ENCODE peak calls at places on chromosomes 1 and 21, in ten cellular contexts. V is mesenchymal stem cell; Y is heart right ventricle; N is IMR-90; O is esophagus squamous epithelium; S is prostate gland; P is CD8-positive, alpha-beta memory T cell; Q is OCI-LY7; R is aorta; J is pancreas. T is an unnamed sample. For H3K4me1, the result is how much of the 10 kb centered on the place peaks cover.

GRCh38 chr21:45303111-45303615 is 15.5 kb upstream of the POFUT2 start:
- DNase-seq in V (no peak), Y (no peak), N (no peak), O (no peak), S (no peak), P (no peak), Q (no peak), R (peak), J (no peak), T (no peak)

GRCh38 chr1:240562779-240563178 is 49.2 kb downstream of the GREM2 start:
- DNase-seq in V (no peak), Y (no peak), N (no peak), O (no peak), S (no peak), P (no peak), Q (no peak), R (no peak), J (no peak), T (no peak)

GRCh38 chr1:143691400-143691891 is 280.3 kb downstream of the FAM72C start:
- DNase-seq in V (no peak), Y (no peak), N (peak), O (no peak), S (no peak), P (no peak), Q (no peak), R (no peak), J (no peak), T (no peak)

GRCh38 chr21:42663860-42664535 is 10.6 kb downstream of the PDE9A start:
- DNase-seq in V (no peak), Y (no peak), N (no peak), O (no peak), S (no peak), P (no peak), Q (no peak), R (no peak), J (no peak), T (peak)

GRCh38 chr1:19957779-19958178 is 21.6 kb downstream of the PLA2G2A start:
- DNase-seq in V (no peak), Y (no peak), N (no peak), O (no peak), S (no peak), P (no peak), Q (no peak), R (no peak), J (no peak), T (no peak)

GRCh38 chr21:33334191-33334590 is 9.4 kb downstream of the IFNAR1 start:
- DNase-seq in V (no peak), Y (no peak), N (no peak), O (no peak), S (no peak), P (no peak), Q (no peak), R (no peak), J (no peak), T (no peak)

GRCh38 chr1:158496379-158496778 is 24.4 kb downstream of the OR10R2 start:
- DNase-seq in V (peak), Y (no peak), N (no peak), O (no peak), S (no peak), P (no peak), Q (peak), R (no peak), J (no peak), T (no peak)

GRCh38 chr1:94418664-94419655 is 771 bp downstream of the ABCD3 start:
- DNase-seq in V (peak), Y (peak), N (peak), O (no peak), S (peak), P (no peak), Q (peak), R (peak), J (peak), T (peak)

GRCh38 chr1:205972491-205973168 is 29.4 kb upstream of the SLC26A9 start:
- DNase-seq in V (no peak), Y (no peak), N (no peak), O (no peak), S (no peak), P (no peak), Q (no peak), R (no peak), J (no peak), T (no peak)

GRCh38 chr1:55053265-55053954 is 14.1 kb downstream of the PCSK9 start:
- DNase-seq in V (peak), Y (no peak), N (no peak), O (no peak), S (no peak), P (no peak), Q (no peak), R (peak), J (no peak), T (no peak)

GRCh38 chr1:33047839-33048305 is 11.2 kb upstream of the AK2 start:
- DNase-seq in V (no peak), Y (no peak), N (peak), O (no peak), S (no peak), P (no peak), Q (no peak), R (no peak), J (no peak), T (peak)

GRCh38 chr1:209882942-209883340 is 55.1 kb upstream of the SYT14 start:
- DNase-seq in V (no peak), Y (no peak), N (no peak), O (no peak), S (no peak), P (no peak), Q (no peak), R (no peak), J (no peak), T (no peak)

GRCh38 chr1:220887868-220888664 is 8.8 kb downstream of the HLX start:
- DNase-seq in V (peak), Y (no peak), N (no peak), O (no peak), S (no peak), P (no peak), Q (no peak), R (peak), J (no peak), T (no peak)
- H3K4me3 ChIP-seq in V (no peak), Y (no peak), N (no peak), O (peak), S (no peak), P (no peak), Q (no peak), R (peak), J (no peak), T (no peak)

GRCh38 chr1:201715801-201716741 is 112.9 kb upstream of the IPO9 start:
- DNase-seq in V (peak), Y (no peak), N (no peak), O (no peak), S (no peak), P (no peak), Q (peak), R (no peak), J (no peak), T (no peak)
- H3K4me1 ChIP-seq in V (half or more), Y (half or more), N (half or more), O (half or more), S (under half), P (under half), Q (under half), R (under half), J (under half), T (under half)

DNA sequence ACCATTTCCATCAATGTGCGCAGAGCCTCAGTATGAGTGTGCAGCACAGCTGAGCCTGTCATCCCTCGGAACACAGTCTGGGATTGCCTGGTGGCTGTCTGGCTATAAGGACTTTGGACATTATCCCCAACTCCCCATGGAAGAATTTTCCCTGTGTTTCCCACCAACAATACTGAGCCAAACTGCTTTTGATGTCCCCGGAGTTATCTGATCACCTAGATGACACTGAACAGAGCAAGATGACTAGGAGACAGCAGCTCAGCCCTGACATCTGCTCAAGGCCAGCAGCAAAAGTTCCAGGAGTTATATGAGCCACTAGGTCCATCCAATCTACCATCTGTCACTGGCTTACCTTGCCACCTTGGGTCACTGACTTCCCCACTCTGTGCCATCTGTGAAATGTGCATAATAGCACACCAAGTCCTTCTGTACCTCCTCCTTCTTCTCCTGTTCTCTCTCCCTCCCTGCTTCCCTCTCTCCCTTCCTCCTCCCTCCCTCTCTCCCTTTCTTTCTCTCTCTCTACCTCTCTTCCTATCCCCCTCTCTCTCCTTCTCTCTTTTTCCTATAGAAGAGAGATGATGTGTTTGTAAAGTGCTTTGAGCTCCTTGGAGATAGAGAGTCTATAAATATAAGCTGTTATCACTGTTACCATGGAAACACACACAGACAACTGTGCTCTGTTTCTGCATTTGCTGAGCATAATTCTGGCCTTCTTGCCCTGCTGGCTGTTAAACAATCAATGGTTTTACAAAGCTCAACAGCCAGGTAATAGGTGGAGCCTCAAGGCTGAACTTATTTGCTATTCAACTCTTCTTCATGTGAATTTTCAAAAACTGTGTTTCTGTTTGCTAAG is 19.7 kb upstream of the ATP1B1 start:
- DNase-seq in V (peak), Y (no peak), N (peak), O (no peak), S (no peak), P (peak), Q (no peak), R (no peak), J (no peak), T (peak)
- H3K4me3 ChIP-seq in V (no peak), Y (no peak), N (no peak), O (no peak), S (no peak), P (no peak), Q (no peak), R (no peak), J (no peak), T (no peak)

GRCh38 chr1:89331890-89332289 is 32.0 kb upstream of the GBP6 start:
- DNase-seq in V (no peak), Y (no peak), N (no peak), O (no peak), S (no peak), P (no peak), Q (no peak), R (no peak), J (no peak), T (no peak)
- H3K4me1 ChIP-seq in V (under half), Y (under half), N (under half), O (under half), S (under half), P (under half), Q (under half), R (under half), J (under half), T (under half)

DNA sequence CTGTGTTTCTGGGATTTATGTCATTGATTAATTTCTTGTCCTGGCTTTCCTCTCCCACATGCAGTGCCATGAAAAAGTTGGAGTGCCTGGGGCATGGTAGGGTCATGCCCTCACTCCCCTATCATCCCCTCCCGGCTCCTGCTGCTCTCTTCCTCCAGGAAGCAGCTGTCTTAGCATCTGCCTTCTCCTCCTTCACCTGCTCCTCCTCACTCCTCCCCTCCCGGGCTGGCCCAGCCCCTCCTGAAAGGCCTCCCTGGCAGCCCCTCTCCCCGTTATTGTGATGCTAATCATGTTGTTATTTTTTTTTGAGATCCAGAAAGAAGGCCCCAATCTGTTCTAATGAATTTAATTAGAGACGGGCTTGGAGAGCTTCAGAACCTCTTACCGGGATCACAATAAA is 36.3 kb upstream of the NFASC start:
- DNase-seq in V (no peak), Y (no peak), N (no peak), O (no peak), S (no peak), P (no peak), Q (no peak), R (no peak), J (no peak), T (no peak)
- H3K4me3 ChIP-seq in V (no peak), Y (no peak), N (no peak), O (no peak), S (no peak), P (no peak), Q (no peak), R (no peak), J (no peak), T (no peak)

DNA sequence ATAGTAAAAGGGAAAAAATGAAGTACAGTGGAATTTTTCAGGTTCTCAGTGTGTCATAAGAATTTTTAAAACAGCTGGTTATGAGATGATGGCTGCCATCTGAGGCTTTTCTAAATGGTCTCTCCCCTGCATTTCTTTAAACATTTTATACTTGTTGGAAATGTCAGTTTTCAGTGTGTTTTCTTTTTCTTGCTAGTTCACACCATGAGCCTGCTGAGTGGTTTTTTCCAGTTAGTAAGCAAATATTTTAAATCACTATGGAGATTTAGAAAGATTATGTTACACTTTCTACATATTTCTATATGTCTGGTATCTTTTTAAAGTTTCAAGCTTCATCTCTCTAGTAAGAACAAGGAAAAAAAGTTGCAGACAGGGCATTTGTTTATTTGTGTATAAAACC is 9.6 kb downstream of the RBM15 start:
- DNase-seq in V (peak), Y (no peak), N (no peak), O (no peak), S (no peak), P (no peak), Q (no peak), R (no peak), J (no peak), T (no peak)
- H3K4me1 ChIP-seq in V (under half), Y (half or more), N (under half), O (half or more), S (under half), P (half or more), Q (half or more), R (under half), J (under half), T (under half)

DNA sequence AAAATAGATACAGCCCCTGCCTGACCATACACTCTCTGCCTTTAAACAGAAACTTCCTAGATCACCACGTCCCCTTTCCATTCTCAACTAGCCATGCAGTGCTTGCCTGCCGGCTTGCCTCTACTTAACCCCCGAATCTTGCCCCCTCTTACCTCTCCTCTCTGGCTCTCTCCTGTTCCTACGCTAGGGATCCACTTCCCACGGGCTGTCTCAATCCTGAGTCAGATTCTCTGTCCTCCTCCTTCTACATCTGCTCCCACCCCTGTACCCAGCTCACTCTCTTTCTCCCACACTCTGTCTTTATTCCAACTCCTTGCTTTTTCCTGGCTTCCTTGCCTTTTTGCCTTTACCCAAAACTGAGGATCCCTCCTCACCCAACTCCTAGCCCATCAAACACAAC is 29.3 kb downstream of the ATF3 start:
- DNase-seq in V (peak), Y (no peak), N (peak), O (no peak), S (no peak), P (no peak), Q (no peak), R (no peak), J (no peak), T (no peak)
- H3K4me3 ChIP-seq in V (no peak), Y (peak), N (peak), O (peak), S (no peak), P (no peak), Q (no peak), R (no peak), J (no peak), T (no peak)

T was measured in small intestine.